ENCODE peak calls at places on chromosomes 16 and 17, in five cellular contexts. One of them, this sample, is unnamed.

GRCh38 chr16:86530251-86531192 is 20.2 kb downstream of the FOXF1 start:
- DNase-seq in amniotic stem cell: no peak
- DNase-seq in AG04450: no peak
- DNase-seq in T-helper 1 cell: no peak
- DNase-seq in fibroblast of the conjunctiva: no peak
- DNase-seq in this sample: peak; percentile 66

GRCh38 chr17:1764274-1764673 is 2.4 kb downstream of the SERPINF1 start:
- DNase-seq in fibroblast of the conjunctiva: peak; percentile 85
- DNase-seq in T-helper 1 cell: peak; percentile 89
- DNase-seq in AG04450: peak; percentile 75
- DNase-seq in amniotic stem cell: peak; percentile 15
- DNase-seq in this sample: peak; percentile 86

GRCh38 chr17:7880076-7880868 is 8.3 kb upstream of the CHD3 start:
- DNase-seq in T-helper 1 cell: no peak
- DNase-seq in fibroblast of the conjunctiva: no peak
- DNase-seq in AG04450: no peak
- DNase-seq in amniotic stem cell: no peak
- DNase-seq in this sample: no peak

GRCh38 chr17:48513097-48513496 is 17.7 kb downstream of the HOXB1 start:
- DNase-seq in T-helper 1 cell: peak; percentile 33
- DNase-seq in fibroblast of the conjunctiva: no peak
- DNase-seq in amniotic stem cell: no peak
- DNase-seq in AG04450: no peak
- DNase-seq in this sample: no peak

GRCh38 chr16:7513429-7513828 is 180.8 kb downstream of the RBFOX1 start:
- DNase-seq in amniotic stem cell: no peak
- DNase-seq in T-helper 1 cell: peak; percentile 0
- DNase-seq in fibroblast of the conjunctiva: no peak
- DNase-seq in AG04450: no peak
- DNase-seq in this sample: no peak

GRCh38 chr16:29808219-29808900 is 2.0 kb downstream of the MAZ start:
- DNase-seq in fibroblast of the conjunctiva: no peak
- DNase-seq in AG04450: no peak
- DNase-seq in amniotic stem cell: no peak
- DNase-seq in T-helper 1 cell: peak; percentile 33
- DNase-seq in this sample: peak; percentile 66

GRCh38 chr17:2690165-2691068 is 21.1 kb downstream of the CLUH start:
- DNase-seq in amniotic stem cell: no peak
- DNase-seq in AG04450: no peak
- DNase-seq in fibroblast of the conjunctiva: no peak
- DNase-seq in T-helper 1 cell: no peak
- DNase-seq in this sample: no peak

GRCh38 chr16:68460067-68460466 is 11.8 kb upstream of the SMPD3 start:
- DNase-seq in fibroblast of the conjunctiva: no peak
- DNase-seq in AG04450: no peak
- DNase-seq in T-helper 1 cell: no peak
- DNase-seq in amniotic stem cell: no peak
- DNase-seq in this sample: no peak

GRCh38 chr17:46978489-46979022 is 497 bp downstream of the RPRML start:
- DNase-seq in T-helper 1 cell: no peak
- DNase-seq in amniotic stem cell: no peak
- DNase-seq in fibroblast of the conjunctiva: no peak
- DNase-seq in AG04450: no peak
- DNase-seq in this sample: no peak

GRCh38 chr17:21019976-21020575 is 22.7 kb downstream of the USP22 start:
- DNase-seq in fibroblast of the conjunctiva: no peak
- DNase-seq in AG04450: no peak
- DNase-seq in T-helper 1 cell: peak; percentile 45
- DNase-seq in amniotic stem cell: no peak
- DNase-seq in this sample: peak; percentile 82

GRCh38 chr17:56754523-56755208 is 79.1 kb downstream of the C17orf67 start:
- DNase-seq in amniotic stem cell: no peak
- DNase-seq in AG04450: no peak
- DNase-seq in T-helper 1 cell: peak; percentile 54
- DNase-seq in fibroblast of the conjunctiva: peak; percentile 13
- DNase-seq in this sample: no peak

GRCh38 chr16:67431077-67431804 is at the start of gene HSD11B2:
- DNase-seq in AG04450: no peak
- DNase-seq in T-helper 1 cell: no peak
- DNase-seq in amniotic stem cell: peak; percentile 37
- DNase-seq in fibroblast of the conjunctiva: no peak
- DNase-seq in this sample: peak; percentile 63

GRCh38 chr16:66277311-66278070 is 89.0 kb upstream of the CDH5 start:
- DNase-seq in AG04450: no peak
- DNase-seq in amniotic stem cell: no peak
- DNase-seq in fibroblast of the conjunctiva: no peak
- DNase-seq in T-helper 1 cell: no peak
- DNase-seq in this sample: no peak

GRCh38 chr16:27401768-27402568 is at the start of gene IL21R:
- DNase-seq in fibroblast of the conjunctiva: no peak
- DNase-seq in amniotic stem cell: no peak
- DNase-seq in AG04450: no peak
- DNase-seq in T-helper 1 cell: peak; percentile 91
- DNase-seq in this sample: peak; percentile 85

GRCh38 chr16:88432753-88433152 is 20.3 kb upstream of the ZFPM1 start:
- DNase-seq in AG04450: no peak
- DNase-seq in fibroblast of the conjunctiva: no peak
- DNase-seq in T-helper 1 cell: no peak
- DNase-seq in amniotic stem cell: no peak
- DNase-seq in this sample: no peak

GRCh38 chr17:9346296-9346926 is 229.2 kb downstream of the STX8 start:
- DNase-seq in fibroblast of the conjunctiva: no peak
- DNase-seq in T-helper 1 cell: no peak
- DNase-seq in AG04450: no peak
- DNase-seq in amniotic stem cell: no peak
- DNase-seq in this sample: no peak

GRCh38 chr17:30950189-30950588 is 20.6 kb upstream of the RNF135 start:
- DNase-seq in T-helper 1 cell: no peak
- DNase-seq in fibroblast of the conjunctiva: no peak
- DNase-seq in amniotic stem cell: no peak
- DNase-seq in AG04450: no peak
- DNase-seq in this sample: no peak

GRCh38 chr17:4708436-4708835 is 2.0 kb upstream of the ARRB2 start:
- DNase-seq in T-helper 1 cell: peak; percentile 69
- DNase-seq in fibroblast of the conjunctiva: no peak
- DNase-seq in amniotic stem cell: no peak
- DNase-seq in AG04450: no peak
- DNase-seq in this sample: no peak

GRCh38 chr17:45353047-45353446 is 36.2 kb upstream of the MAP3K14 start:
- DNase-seq in amniotic stem cell: no peak
- DNase-seq in T-helper 1 cell: peak; percentile 31
- DNase-seq in fibroblast of the conjunctiva: no peak
- DNase-seq in AG04450: no peak
- DNase-seq in this sample: no peak

GRCh38 chr16:3038256-3038655 is 1.5 kb upstream of the BICDL2 start:
- DNase-seq in amniotic stem cell: no peak
- DNase-seq in T-helper 1 cell: no peak
- DNase-seq in fibroblast of the conjunctiva: no peak
- DNase-seq in AG04450: no peak
- DNase-seq in this sample: no peak

GRCh38 chr16:57146735-57147134 is 39.1 kb downstream of the PSME3IP1 start:
- DNase-seq in T-helper 1 cell: no peak
- DNase-seq in AG04450: no peak
- DNase-seq in fibroblast of the conjunctiva: no peak
- DNase-seq in amniotic stem cell: no peak
- DNase-seq in this sample: peak; percentile 64

GRCh38 chr17:61285483-61286320 is 113.9 kb upstream of the TBX2 start:
- DNase-seq in amniotic stem cell: no peak
- DNase-seq in AG04450: peak; percentile 85
- DNase-seq in T-helper 1 cell: no peak
- DNase-seq in fibroblast of the conjunctiva: no peak
- DNase-seq in this sample: no peak

GRCh38 chr17:46097497-46097896 is 95.7 kb downstream of the KANSL1 start:
- DNase-seq in AG04450: no peak
- DNase-seq in T-helper 1 cell: no peak
- DNase-seq in fibroblast of the conjunctiva: no peak
- DNase-seq in amniotic stem cell: no peak
- DNase-seq in this sample: no peak

GRCh38 chr16:15518412-15519351 is 84.3 kb downstream of the BMERB1 start:
- DNase-seq in fibroblast of the conjunctiva: no peak
- DNase-seq in AG04450: peak; percentile 27
- DNase-seq in T-helper 1 cell: no peak
- DNase-seq in amniotic stem cell: no peak
- DNase-seq in this sample: no peak

GRCh38 chr17:1232786-1233185 is 37.5 kb upstream of the BHLHA9 start:
- DNase-seq in amniotic stem cell: no peak
- DNase-seq in AG04450: peak; percentile 23
- DNase-seq in T-helper 1 cell: no peak
- DNase-seq in fibroblast of the conjunctiva: no peak
- DNase-seq in this sample: no peak

GRCh38 chr17:40679523-40679907 is 14.5 kb upstream of the KRT222 start:
- DNase-seq in amniotic stem cell: no peak
- DNase-seq in AG04450: no peak
- DNase-seq in fibroblast of the conjunctiva: no peak
- DNase-seq in T-helper 1 cell: no peak
- DNase-seq in this sample: no peak

GRCh38 chr16:67528222-67528869 is at the start of gene RIPOR1:
- DNase-seq in amniotic stem cell: no peak
- DNase-seq in fibroblast of the conjunctiva: no peak
- DNase-seq in AG04450: no peak
- DNase-seq in T-helper 1 cell: peak; percentile 31
- DNase-seq in this sample: peak; percentile 76

GRCh38 chr16:86931410-86931941 is 353.1 kb downstream of the FOXL1 start:
- DNase-seq in fibroblast of the conjunctiva: no peak
- DNase-seq in amniotic stem cell: no peak
- DNase-seq in T-helper 1 cell: no peak
- DNase-seq in AG04450: peak; percentile 69
- DNase-seq in this sample: peak; percentile 85

GRCh38 chr16:47978491-47979490 is 177.0 kb downstream of the ABCC12 start:
- DNase-seq in T-helper 1 cell: no peak
- DNase-seq in amniotic stem cell: no peak
- DNase-seq in AG04450: no peak
- DNase-seq in fibroblast of the conjunctiva: no peak
- DNase-seq in this sample: no peak

This sample was measured in aorta.